ENCODE peak calls at places on chromosomes 13 and 19, in nine cellular contexts. C is RWPE2, Z is left lung, D is thyroid gland, M is NB4, R is lung, P is fibroblast of lung, I is HFF-Myc, G is fibroblast of pulmonary artery. U is an unnamed sample.

GRCh38 chr13:28753208-28753892 is 34.6 kb upstream of the SLC46A3 start:
- DNase-seq in C (no peak), Z (peak), D (peak), M (peak), R (peak), P (peak), I (peak), G (peak), U (peak)

GRCh38 chr13:81987677-81988357 is 1646.9 kb upstream of the SPRY2 start:
- DNase-seq in C (no peak), Z (no peak), D (no peak), M (no peak), R (no peak), P (no peak), I (no peak), G (no peak), U (no peak)

GRCh38 chr19:52343548-52343947 is 7.5 kb downstream of the ZNF610 start:
- DNase-seq in C (no peak), Z (peak), D (peak), M (peak), R (peak), P (peak), I (no peak), G (peak), U (no peak)

GRCh38 chr13:93420206-93420605 is 193.6 kb downstream of the GPC6 start:
- DNase-seq in C (no peak), Z (no peak), D (no peak), M (no peak), R (no peak), P (no peak), I (no peak), G (no peak), U (no peak)

GRCh38 chr19:56118666-56119584 is 2.2 kb downstream of the ZNF787 start:
- DNase-seq in C (no peak), Z (no peak), D (no peak), M (peak), R (no peak), P (no peak), I (no peak), G (no peak), U (no peak)

GRCh38 chr19:55660404-55660803 is 5.6 kb downstream of the U2AF2 start:
- DNase-seq in C (no peak), Z (no peak), D (no peak), M (no peak), R (no peak), P (no peak), I (no peak), G (no peak), U (no peak)

GRCh38 chr19:13613447-13613846 is 107.2 kb upstream of the CACNA1A start:
- DNase-seq in C (no peak), Z (no peak), D (no peak), M (no peak), R (no peak), P (no peak), I (no peak), G (no peak), U (no peak)

GRCh38 chr19:42132030-42132628 is at the start of gene POU2F2:
- DNase-seq in C (no peak), Z (peak), D (peak), M (peak), R (peak), P (no peak), I (no peak), G (no peak), U (no peak)

GRCh38 chr13:112248406-112248760 is 127.8 kb upstream of the SPACA7 start:
- DNase-seq in C (no peak), Z (no peak), D (no peak), M (no peak), R (peak), P (no peak), I (no peak), G (no peak), U (no peak)

GRCh38 chr19:44072543-44073401 is 813 bp downstream of the ZNF284 start:
- DNase-seq in C (no peak), Z (no peak), D (no peak), M (peak), R (no peak), P (peak), I (no peak), G (peak), U (no peak)
- TF ChIP-seq CTCF in C (peak), Z (no peak), D (no peak), M (no peak), R (no peak), P (no peak), I (no peak), G (no peak), U (no peak)

DNA sequence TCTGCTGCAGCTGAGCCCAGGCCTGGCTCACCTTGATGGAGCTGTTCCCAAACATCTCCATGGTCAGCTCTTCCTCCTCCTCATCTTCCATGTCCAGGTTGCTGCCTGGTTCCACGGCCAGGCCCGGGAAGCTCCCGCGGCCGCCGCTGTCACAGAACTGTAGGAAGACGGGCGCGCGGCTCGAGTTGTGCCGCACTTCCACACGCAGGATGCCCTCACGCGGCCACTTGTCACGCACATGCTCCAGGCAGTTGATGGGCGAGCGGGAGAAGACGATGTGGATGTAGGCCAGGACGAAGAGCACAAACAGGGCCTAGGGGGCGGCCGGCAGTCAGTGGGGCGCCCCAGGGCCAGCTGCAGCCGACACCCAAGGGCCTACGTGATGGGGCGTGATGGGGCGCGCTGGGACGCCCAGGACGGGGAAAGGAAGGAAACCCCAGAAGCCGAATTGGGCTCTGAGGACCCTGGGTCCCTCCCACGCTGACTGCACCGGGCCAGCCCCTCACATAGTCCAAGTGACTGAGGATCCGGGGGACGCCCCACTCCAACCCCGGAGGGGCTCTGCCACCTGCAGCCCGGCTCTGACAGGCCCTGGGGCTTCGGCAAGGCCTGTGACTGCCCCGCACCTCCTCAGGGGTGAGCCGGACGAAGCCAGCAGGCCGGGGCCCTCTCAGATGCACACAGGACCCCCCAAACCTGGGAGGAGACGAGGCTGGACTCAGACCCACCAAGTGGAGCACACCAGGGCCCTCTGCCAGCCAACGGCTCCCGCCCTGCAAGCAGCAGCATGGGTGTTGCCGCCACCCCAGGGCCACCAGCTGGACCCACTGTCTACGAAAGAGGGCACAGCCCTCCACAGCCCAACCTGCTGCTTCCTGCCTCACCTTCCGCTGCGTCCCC is 6.5 kb downstream of the TMEM259 start:
- DNase-seq in C (no peak), Z (no peak), D (no peak), M (no peak), R (no peak), P (no peak), I (no peak), G (no peak), U (no peak)
- H3K4me3 ChIP-seq in C (no peak), Z (no peak), D (no peak), M (no peak), R (no peak), P (no peak), I (no peak), G (no peak), U (no peak)

GRCh38 chr19:16376649-16377048 is 52.0 kb downstream of the KLF2 start:
- DNase-seq in C (no peak), Z (no peak), D (no peak), M (no peak), R (no peak), P (no peak), I (no peak), G (no peak), U (no peak)
- TF ChIP-seq CTCF in C (peak), Z (peak), D (no peak), M (peak), R (no peak), P (peak), I (peak), G (peak), U (peak)

DNA sequence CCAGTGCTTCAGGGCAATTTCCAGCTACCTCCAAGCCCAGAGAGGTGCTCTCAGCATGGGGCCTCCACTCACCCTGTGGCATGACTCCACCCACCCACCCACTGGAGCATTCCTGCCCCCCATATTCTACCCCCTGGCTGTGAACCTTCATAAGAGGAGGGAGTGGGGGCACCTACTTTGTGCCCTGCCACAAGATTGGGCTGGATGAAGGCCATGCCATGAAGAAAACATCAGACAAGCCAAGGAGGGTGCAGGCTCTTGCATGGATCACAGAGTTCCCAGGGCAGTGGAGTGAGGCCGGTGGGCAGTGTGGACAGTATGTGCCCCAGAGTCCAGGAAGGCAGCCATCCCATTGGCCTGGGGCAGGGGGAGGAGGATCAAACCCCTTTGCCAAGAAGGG is 97.8 kb downstream of the UQCRFS1 start:
- DNase-seq in C (no peak), Z (no peak), D (no peak), M (no peak), R (no peak), P (no peak), I (no peak), G (no peak), U (no peak)
- H3K4me3 ChIP-seq in C (no peak), Z (no peak), D (no peak), M (no peak), R (no peak), P (no peak), I (no peak), G (no peak), U (no peak)

DNA sequence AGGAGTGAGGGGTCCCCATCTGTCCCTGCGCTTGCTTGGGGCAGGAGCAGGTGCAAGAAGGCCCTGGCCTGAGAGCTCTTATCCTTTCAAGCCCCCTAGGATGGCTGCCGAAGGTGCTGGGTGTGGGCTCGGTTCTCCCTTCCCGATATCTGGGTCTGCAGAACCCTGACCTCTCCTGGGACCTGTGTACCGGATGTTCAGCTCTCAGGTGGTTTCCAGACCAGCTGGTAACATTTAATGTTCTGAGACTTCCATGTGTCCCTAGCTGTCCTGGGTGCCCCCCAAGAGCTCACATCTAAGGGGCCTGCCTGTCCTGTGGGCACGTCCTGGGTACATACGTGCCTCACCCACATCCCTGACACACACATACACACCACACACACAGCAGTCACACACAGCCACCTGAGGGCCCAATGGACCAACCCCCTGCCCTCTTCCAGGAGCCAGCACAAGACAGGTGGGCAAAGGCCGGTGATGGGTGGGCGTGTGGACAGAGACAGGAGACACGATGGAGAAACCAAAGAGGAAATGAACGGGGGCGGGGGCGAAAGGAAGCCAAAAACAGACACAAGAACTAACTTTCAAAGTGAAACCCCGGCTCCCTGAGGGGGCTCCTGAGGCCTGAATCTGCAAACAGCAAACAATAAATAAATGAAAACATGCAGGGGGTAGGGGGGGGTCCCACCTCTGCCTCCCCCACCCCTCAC is 124.3 kb downstream of the PTPRS start:
- DNase-seq in C (no peak), Z (no peak), D (no peak), M (no peak), R (no peak), P (no peak), I (no peak), G (no peak), U (no peak)
- TF ChIP-seq CTCF in C (no peak), Z (no peak), D (no peak), M (no peak), R (no peak), P (no peak), I (no peak), G (no peak), U (no peak)

DNA sequence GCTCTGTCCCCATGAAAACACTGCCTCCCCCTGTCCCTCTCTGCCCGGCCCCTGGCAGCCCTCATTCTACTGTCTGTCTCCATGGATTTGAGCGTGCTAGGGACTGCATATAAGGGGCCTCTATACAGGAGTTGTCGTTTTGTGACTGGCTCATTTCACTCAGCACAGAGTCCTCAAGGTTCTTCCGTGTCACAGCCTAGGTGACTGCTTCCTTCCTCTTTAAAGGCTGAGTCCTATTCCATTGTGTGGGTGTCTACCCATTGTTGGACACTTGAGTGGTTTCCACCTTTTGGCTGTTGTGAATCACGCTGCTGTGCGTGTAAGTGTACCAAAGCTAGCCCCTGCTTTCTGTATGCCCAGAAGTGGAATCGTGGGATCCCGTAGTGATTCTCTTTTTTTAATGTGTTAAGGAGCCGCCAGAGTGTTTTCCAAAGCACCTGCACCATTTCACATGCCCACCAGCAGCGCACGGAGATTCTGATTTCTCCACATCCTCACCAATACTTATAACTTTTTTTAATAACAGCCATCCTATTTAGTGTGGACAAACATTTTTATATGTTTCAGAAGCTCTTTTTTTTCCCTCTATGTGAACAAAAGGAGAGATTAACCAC is 116.7 kb downstream of the COL4A2 start:
- DNase-seq in C (no peak), Z (no peak), D (no peak), M (peak), R (no peak), P (no peak), I (no peak), G (no peak), U (no peak)
- H3K4me3 ChIP-seq in C (no peak), Z (no peak), D (no peak), M (no peak), R (no peak), P (no peak), I (no peak), G (no peak), U (no peak)

GRCh38 chr19:3098141-3098514 is 4.0 kb downstream of the GNA11 start:
- DNase-seq in C (peak), Z (no peak), D (no peak), M (no peak), R (no peak), P (no peak), I (no peak), G (no peak), U (no peak)
- TF ChIP-seq CTCF in C (no peak), Z (no peak), D (no peak), M (no peak), R (no peak), P (no peak), I (no peak), G (no peak), U (no peak)

GRCh38 chr19:3097442-3097871 is 3.3 kb downstream of the GNA11 start:
- DNase-seq in C (no peak), Z (no peak), D (no peak), M (no peak), R (no peak), P (no peak), I (no peak), G (no peak), U (no peak)

GRCh38 chr19:3100747-3101730 is 6.9 kb downstream of the GNA11 start:
- DNase-seq in C (no peak), Z (no peak), D (no peak), M (no peak), R (no peak), P (no peak), I (no peak), G (no peak), U (no peak)

GRCh38 chr19:3098515-3099346 is 4.6 kb downstream of the GNA11 start:
- DNase-seq in C (no peak), Z (no peak), D (peak), M (peak), R (peak), P (no peak), I (no peak), G (no peak), U (no peak)

GRCh38 chr19:3100331-3100730 is 6.2 kb downstream of the GNA11 start:
- DNase-seq in C (no peak), Z (no peak), D (no peak), M (no peak), R (no peak), P (no peak), I (no peak), G (no peak), U (no peak)

DNA sequence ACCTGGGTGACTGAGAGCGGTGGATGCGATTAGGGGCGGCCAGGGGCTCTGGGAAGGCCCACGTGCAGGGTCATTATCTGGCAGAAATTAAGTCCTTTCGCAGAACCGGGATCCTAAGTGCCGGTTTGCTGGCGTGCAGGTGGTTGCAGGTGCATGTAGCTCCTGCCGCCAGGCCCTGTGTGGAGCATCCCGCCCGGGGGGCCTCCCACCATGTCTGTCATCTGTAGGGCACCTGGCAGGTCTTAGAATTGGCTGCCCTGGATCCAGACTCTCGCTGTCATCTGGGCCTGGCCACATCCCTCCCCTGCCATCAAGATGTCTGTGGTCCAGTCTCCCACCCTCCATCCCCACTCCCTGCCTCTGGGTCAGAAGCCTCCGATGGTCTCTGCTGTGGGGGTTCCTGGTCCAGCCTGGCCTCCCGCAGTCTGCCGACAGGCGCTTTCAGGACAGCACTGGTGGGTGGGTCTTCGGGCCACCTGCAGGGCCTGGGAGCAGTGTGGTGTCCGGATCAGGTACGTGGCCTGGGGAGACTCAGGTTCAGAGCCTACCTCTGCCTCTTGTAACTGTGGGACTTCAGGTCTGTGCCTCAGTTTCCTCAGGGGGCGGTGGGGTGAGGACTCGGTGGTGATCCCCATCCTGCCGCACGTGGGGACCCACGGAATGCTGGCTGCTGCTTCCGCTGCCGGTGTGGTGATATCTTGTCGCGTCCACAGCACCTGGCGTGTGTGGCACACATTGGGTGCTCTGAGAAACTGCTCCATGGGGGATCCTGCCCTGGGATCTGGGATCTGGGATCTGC is 5.4 kb downstream of the GNA11 start:
- DNase-seq in C (no peak), Z (no peak), D (no peak), M (no peak), R (no peak), P (no peak), I (no peak), G (no peak), U (no peak)
- H3K4me3 ChIP-seq in C (no peak), Z (no peak), D (no peak), M (no peak), R (no peak), P (no peak), I (no peak), G (no peak), U (no peak)

GRCh38 chr13:79662882-79663281 is 181.9 kb downstream of the NDFIP2 start:
- DNase-seq in C (no peak), Z (no peak), D (no peak), M (no peak), R (no peak), P (peak), I (no peak), G (no peak), U (no peak)
- TF ChIP-seq CTCF in C (peak), Z (no peak), D (no peak), M (no peak), R (no peak), P (no peak), I (no peak), G (no peak), U (no peak)

DNA sequence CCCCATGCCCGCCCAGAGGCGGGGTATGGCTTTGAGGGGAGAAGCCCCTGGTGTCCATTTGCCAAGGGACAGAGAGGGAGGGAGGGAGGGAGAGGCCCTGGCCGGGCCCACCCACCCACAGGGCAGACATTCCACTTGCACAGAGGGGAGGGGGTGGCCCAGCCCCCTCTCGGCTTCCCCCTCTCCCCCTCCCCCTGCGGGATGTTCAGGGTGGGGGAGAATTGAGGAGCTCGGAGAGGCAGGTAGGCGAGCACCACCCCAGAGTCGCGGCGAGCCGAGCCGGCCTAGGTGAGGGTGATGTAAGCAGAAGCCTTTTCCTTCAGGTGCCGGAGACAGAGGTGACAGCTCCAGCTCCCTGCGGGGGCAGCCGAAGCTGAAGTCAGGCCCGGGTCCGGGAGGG is 12.2 kb downstream of the DPF1 start:
- DNase-seq in C (no peak), Z (no peak), D (no peak), M (no peak), R (no peak), P (no peak), I (no peak), G (no peak), U (no peak)
- H3K4me3 ChIP-seq in C (no peak), Z (no peak), D (no peak), M (no peak), R (no peak), P (no peak), I (no peak), G (no peak), U (no peak)

U was measured in retinal pigment epithelial cell.